ENCODE peak calls at places on chromosomes 16 and 17, in eight cellular contexts. H is fibroblast of lung, M is Calu3, G is SK-N-SH, W is neural progenitor cell, U is NB4, K is endothelial cell, B is K562. J is an unnamed sample.

GRCh38 chr16:23835390-23836077 is at the start of gene PRKCB:
- DNase-seq in U (peak), M (no peak), G (peak), B (peak), W (peak), H (peak), K (peak), J (peak)

GRCh38 chr17:81941484-81942166 is 4.5 kb upstream of the PYCR1 start:
- DNase-seq in M (no peak), G (no peak), K (no peak), B (no peak), H (no peak), W (peak), U (no peak), J (peak)

GRCh38 chr17:2174048-2174447 is 119.1 kb downstream of the HIC1 start:
- DNase-seq in K (no peak), G (no peak), M (no peak), W (no peak), U (no peak), B (no peak), H (peak), J (no peak)

GRCh38 chr16:65481956-65482355 is 360.1 kb upstream of the CDH11 start:
- DNase-seq in B (no peak), U (no peak), K (no peak), H (no peak), W (no peak), G (no peak), M (no peak), J (no peak)

GRCh38 chr17:34579979-34580684 is 750 bp downstream of the TMEM132E start:
- DNase-seq in G (peak), B (no peak), W (peak), H (no peak), K (peak), U (no peak), M (peak), J (peak)

GRCh38 chr17:50184611-50185398 is 16.6 kb downstream of the COL1A1 start:
- DNase-seq in G (no peak), W (peak), H (peak), M (no peak), U (peak), B (no peak), K (no peak), J (no peak)

GRCh38 chr17:72031219-72031906 is 89.5 kb upstream of the SOX9 start:
- DNase-seq in U (no peak), K (no peak), M (no peak), W (no peak), H (no peak), G (peak), B (no peak), J (no peak)

GRCh38 chr16:21626659-21627277 is 25.6 kb downstream of the IGSF6 start:
- DNase-seq in M (peak), K (no peak), U (peak), G (peak), H (peak), B (no peak), W (no peak), J (no peak)

DNA sequence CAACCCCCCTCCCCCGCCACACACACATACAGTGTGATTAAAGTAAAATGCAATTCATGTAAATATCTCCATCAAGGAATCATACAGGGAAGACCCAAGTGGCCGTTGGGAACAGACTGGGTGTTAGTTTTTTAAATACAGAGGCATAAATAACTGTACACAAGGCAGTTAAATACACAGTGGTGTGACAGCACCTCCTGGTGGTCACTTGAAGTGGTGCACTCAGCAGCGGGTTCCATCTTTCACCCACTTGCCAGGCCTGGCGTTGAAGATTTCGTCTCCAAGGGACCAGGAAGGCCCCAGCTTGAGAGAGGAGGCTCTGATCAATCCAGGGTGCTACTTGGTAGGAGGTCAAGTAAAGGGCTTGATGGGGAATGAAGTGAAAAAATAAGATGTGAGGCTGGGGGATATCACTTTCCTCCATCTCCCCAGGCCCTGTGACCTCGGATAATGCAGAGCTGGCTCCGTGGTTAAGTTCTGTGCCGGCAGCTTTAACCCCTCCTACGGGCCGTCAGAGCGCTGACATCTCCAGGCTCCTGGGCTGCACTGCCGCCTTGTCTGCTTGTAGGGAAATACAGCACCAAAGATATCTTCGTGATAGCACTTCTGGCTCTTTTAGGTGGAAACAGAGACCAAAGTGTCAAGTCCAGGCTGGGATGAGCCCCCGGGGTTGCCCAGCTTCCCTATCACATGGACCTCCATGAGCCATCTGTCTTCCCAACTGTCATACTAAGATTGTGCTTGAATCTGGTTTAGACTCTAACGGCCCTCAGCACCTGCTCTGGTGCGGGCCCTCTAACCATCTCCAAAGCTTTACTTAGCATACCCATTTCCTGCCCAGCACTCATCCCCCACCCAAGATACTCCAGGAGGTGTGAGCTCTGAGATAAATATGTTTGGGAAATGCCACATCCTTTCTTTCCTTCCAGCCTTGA is 20.7 kb downstream of the LGALS9 start:
- DNase-seq in B (no peak), G (peak), W (peak), H (no peak), M (peak), U (peak), K (peak), J (peak)
- TF ChIP-seq CTCF in B (peak), G (peak), W (peak), H (peak), M (peak), U (peak), K (peak), J (peak)

GRCh38 chr16:76583995-76584394 is 306.8 kb downstream of the CNTNAP4 start:
- DNase-seq in U (no peak), M (no peak), B (no peak), W (no peak), H (no peak), G (no peak), K (no peak), J (no peak)
- TF ChIP-seq CTCF in U (no peak), M (no peak), B (no peak), W (no peak), H (no peak), G (no peak), K (no peak), J (no peak)

DNA sequence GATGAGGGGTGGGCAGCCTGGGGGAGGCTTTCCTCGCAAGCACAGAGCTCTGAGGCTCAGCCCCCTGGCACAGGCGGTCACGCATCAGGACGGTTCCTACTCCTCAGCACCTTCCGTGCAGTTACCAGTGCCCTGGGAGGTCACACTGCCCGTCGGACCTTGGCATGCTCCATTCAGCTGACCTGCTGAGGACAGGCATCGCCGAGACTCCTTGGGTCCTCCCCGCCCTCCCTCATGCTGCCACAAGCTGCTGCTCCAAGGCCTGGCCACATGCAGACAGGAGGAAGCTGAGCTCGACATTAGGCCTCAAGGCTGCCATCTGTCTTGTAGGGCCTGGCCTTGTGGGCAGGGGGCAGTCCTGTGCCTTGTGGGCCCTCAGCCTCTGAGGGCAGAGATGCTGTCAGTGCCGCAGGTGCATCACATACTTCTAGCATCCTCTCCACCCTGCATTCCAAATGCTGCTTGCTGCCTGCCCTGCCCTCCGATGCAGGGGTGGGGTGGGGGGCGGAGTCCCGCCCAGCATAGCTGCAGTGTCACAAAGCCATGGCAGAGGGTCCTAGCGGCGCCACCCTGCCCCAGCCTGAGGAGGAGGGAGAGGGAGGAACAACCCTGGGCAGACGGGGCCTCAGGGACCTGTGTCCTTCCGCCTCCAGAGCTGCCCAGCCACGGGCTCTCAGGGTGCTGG is 9.3 kb downstream of the C16orf90 start:
- DNase-seq in H (no peak), U (no peak), B (no peak), G (peak), W (peak), M (no peak), K (no peak), J (no peak)
- TF ChIP-seq CTCF in H (no peak), U (no peak), B (no peak), G (no peak), W (no peak), M (no peak), K (no peak), J (no peak)

DNA sequence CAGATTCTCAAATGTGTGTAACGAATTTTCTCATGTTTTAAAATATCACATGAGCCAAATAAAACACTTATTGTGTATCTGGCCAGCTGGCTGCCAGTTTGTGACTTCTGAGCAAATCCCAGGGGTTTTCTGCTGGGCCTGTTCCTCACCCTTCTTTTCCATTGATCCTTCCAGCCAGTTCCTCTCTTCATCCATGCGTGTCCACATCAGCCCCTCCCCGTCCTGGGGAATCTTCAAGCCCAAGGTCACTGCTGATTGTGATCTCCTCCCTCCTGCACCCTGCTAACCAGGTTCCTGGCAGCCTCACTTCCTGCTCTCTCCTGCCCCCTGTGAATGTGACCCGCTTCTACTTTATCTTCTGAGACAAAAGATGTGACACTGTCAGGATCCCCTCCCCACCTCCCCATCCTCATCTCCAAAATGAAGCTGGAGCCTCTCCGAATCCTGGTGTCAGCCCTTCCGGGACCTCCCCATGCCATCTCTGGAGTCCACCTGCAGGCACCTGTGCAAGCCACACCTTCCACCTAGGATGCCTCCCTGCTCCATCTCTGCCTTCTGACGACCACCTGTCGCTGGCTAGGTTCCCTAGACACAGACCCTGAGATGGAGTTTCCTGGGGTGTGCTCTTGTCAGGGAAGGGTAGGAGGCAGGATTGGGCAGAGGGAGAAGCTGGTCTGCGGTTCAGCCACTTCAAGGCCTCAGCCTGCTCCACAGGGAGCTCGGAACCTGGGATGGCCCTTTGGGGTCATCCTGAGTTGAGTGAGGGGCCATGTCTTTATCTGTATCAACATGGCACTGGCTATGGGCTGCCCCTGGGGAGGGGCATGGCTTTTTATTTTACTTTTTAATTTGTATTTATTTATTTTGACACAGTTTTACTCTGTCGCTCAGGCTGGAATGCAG is 205.1 kb downstream of the KATNIP start:
- DNase-seq in U (no peak), G (no peak), H (no peak), W (no peak), K (no peak), M (no peak), B (no peak), J (no peak)
- TF ChIP-seq CTCF in U (no peak), G (no peak), H (no peak), W (no peak), K (no peak), M (no peak), B (no peak), J (no peak)

GRCh38 chr17:7239091-7240027 is at the start of gene PHF23:
- DNase-seq in H (peak), U (peak), W (peak), M (peak), K (peak), B (peak), G (peak), J (peak)
- TF ChIP-seq CTCF in H (no peak), U (no peak), W (no peak), M (no peak), K (no peak), B (no peak), G (no peak), J (no peak)

GRCh38 chr16:17970816-17971291 is 365.7 kb downstream of the NPIPA8 start:
- DNase-seq in H (no peak), G (no peak), W (no peak), M (no peak), K (no peak), B (no peak), U (no peak), J (no peak)
- TF ChIP-seq CTCF in H (no peak), G (peak), W (peak), M (no peak), K (no peak), B (no peak), U (no peak), J (no peak)

GRCh38 chr16:48609453-48610023 is 442 bp downstream of the N4BP1 start:
- DNase-seq in U (peak), M (peak), W (peak), H (peak), K (no peak), B (no peak), G (no peak), J (peak)

GRCh38 chr16:48608871-48609452 is 1.0 kb downstream of the N4BP1 start:
- DNase-seq in M (no peak), H (peak), B (no peak), W (no peak), K (no peak), U (no peak), G (peak), J (no peak)

GRCh38 chr16:48608452-48608851 is 1.5 kb downstream of the N4BP1 start:
- DNase-seq in U (peak), G (no peak), H (peak), W (no peak), B (no peak), K (no peak), M (no peak), J (no peak)

GRCh38 chr16:48605518-48606110 is 4.4 kb downstream of the N4BP1 start:
- DNase-seq in U (no peak), G (no peak), B (no peak), M (no peak), K (no peak), H (no peak), W (no peak), J (no peak)

GRCh38 chr16:48607056-48607825 is 2.7 kb downstream of the N4BP1 start:
- DNase-seq in B (no peak), H (peak), W (peak), U (peak), M (peak), K (no peak), G (no peak), J (no peak)
- TF ChIP-seq CTCF in B (no peak), H (no peak), W (no peak), U (no peak), M (no peak), K (no peak), G (no peak), J (no peak)